ENCODE peak calls at places on chromosomes 3 and 15, in six cellular contexts. Z, S, J, C, E and A are unnamed samples.

GRCh38 chr3:129271674-129272073 is 7.0 kb upstream of the HMCES start:
- DNase-seq in Z (no peak), S (no peak), J (no peak), C (no peak), E (no peak), A (no peak)

GRCh38 chr15:40582726-40583246 is 11.3 kb upstream of the KNL1 start:
- DNase-seq in Z (peak), S (no peak), J (peak), C (no peak), E (no peak), A (no peak)

GRCh38 chr3:65466300-65466988 is 572.3 kb downstream of the MAGI1 start:
- DNase-seq in Z (no peak), S (no peak), J (no peak), C (no peak), E (no peak), A (no peak)

GRCh38 chr3:185308126-185308754 is 54.4 kb upstream of the EHHADH start:
- DNase-seq in Z (peak), S (peak), J (peak), C (no peak), E (peak), A (no peak)

GRCh38 chr3:119011528-119011927 is 23.1 kb downstream of the IGSF11 start:
- DNase-seq in Z (no peak), S (no peak), J (no peak), C (no peak), E (no peak), A (no peak)

GRCh38 chr15:95410757-95411156 is 919.7 kb upstream of the NR2F2 start:
- DNase-seq in Z (no peak), S (no peak), J (no peak), C (no peak), E (no peak), A (no peak)

GRCh38 chr3:113157408-113157980 is 53.9 kb upstream of the BOC start:
- DNase-seq in Z (no peak), S (no peak), J (peak), C (no peak), E (no peak), A (no peak)

GRCh38 chr3:125634346-125634964 is 39.2 kb upstream of the OSBPL11 start:
- DNase-seq in Z (no peak), S (no peak), J (no peak), C (no peak), E (no peak), A (no peak)

GRCh38 chr15:32844118-32844711 is 126.4 kb downstream of the GREM1 start:
- DNase-seq in Z (no peak), S (no peak), J (no peak), C (no peak), E (no peak), A (no peak)

GRCh38 chr3:69160107-69160506 is 37.7 kb upstream of the LMOD3 start:
- DNase-seq in Z (no peak), S (no peak), J (no peak), C (no peak), E (no peak), A (no peak)

GRCh38 chr15:74725845-74726773 is 781 bp upstream of the CYP1A1 start:
- DNase-seq in Z (peak), S (peak), J (peak), C (no peak), E (peak), A (no peak)

GRCh38 chr3:171028025-171028778 is 1.7 kb upstream of the SLC2A2 start:
- DNase-seq in Z (peak), S (no peak), J (peak), C (no peak), E (no peak), A (peak)

GRCh38 chr3:57085211-57085610 is 24.7 kb downstream of the SPATA12 start:
- DNase-seq in Z (no peak), S (no peak), J (no peak), C (no peak), E (no peak), A (no peak)

GRCh38 chr15:94683912-94684311 is 452.6 kb downstream of the MCTP2 start:
- DNase-seq in Z (no peak), S (no peak), J (no peak), C (no peak), E (no peak), A (no peak)

GRCh38 chr3:151592287-151592686 is 131.4 kb upstream of the IGSF10 start:
- DNase-seq in Z (no peak), S (no peak), J (no peak), C (no peak), E (no peak), A (no peak)

GRCh38 chr3:123244128-123244527 is 42.4 kb downstream of the SEC22A start:
- DNase-seq in Z (no peak), S (no peak), J (no peak), C (no peak), E (no peak), A (no peak)

GRCh38 chr3:127691974-127692373 is 19.2 kb downstream of the ABTB1 start:
- DNase-seq in Z (no peak), S (no peak), J (no peak), C (no peak), E (no peak), A (no peak)

GRCh38 chr3:13528217-13528801 is 20.6 kb upstream of the FBLN2 start:
- DNase-seq in Z (peak), S (no peak), J (no peak), C (no peak), E (no peak), A (no peak)